ENCODE peak calls at places on chromosome 10, in seven cellular contexts. Z, Y, M, Q, A, V and P are unnamed samples.

GRCh38 chr10:13528138-13528874 is 508 bp downstream of the BEND7 start:
- DNase-seq in Z (no peak), Y (no peak), M (no peak), Q (peak; percentile 15), A (peak; percentile 32), V (peak; percentile 38), P (no peak)

GRCh38 chr10:114413398-114413797 is 9.1 kb upstream of the AFAP1L2 start:
- DNase-seq in Z (no peak), Y (no peak), M (no peak), Q (no peak), A (no peak), V (no peak), P (no peak)

GRCh38 chr10:122861724-122862161 is 16.1 kb upstream of the CUZD1 start:
- DNase-seq in Z (peak; percentile 77), Y (no peak), M (no peak), Q (peak; percentile 14), A (no peak), V (peak; percentile 40), P (no peak)

GRCh38 chr10:86340991-86341260 is 25.7 kb downstream of the GRID1 start:
- DNase-seq in Z (no peak), Y (no peak), M (no peak), Q (no peak), A (no peak), V (no peak), P (no peak)

GRCh38 chr10:86654411-86655172 is at the start of gene OPN4:
- DNase-seq in Z (peak; percentile 67), Y (no peak), M (no peak), Q (peak; percentile 37), A (no peak), V (no peak), P (no peak)

GRCh38 chr10:48187713-48188541 is 86.6 kb downstream of the FRMPD2 start:
- DNase-seq in Z (no peak), Y (no peak), M (no peak), Q (no peak), A (no peak), V (peak; percentile 66), P (no peak)

GRCh38 chr10:126041804-126042231 is 145.5 kb downstream of the FANK1 start:
- DNase-seq in Z (peak; percentile 43), Y (peak; percentile 78), M (no peak), Q (peak; percentile 97), A (peak; percentile 98), V (peak; percentile 65), P (peak; percentile 72)

GRCh38 chr10:18400201-18400910 is 251.0 kb downstream of the NSUN6 start:
- DNase-seq in Z (peak; percentile 3), Y (peak; percentile 32), M (no peak), Q (no peak), A (peak; percentile 55), V (no peak), P (no peak)

GRCh38 chr10:104117839-104118323 is 4.1 kb upstream of the SFR1 start:
- DNase-seq in Z (peak; percentile 43), Y (no peak), M (no peak), Q (no peak), A (no peak), V (peak; percentile 39), P (no peak)

GRCh38 chr10:84288151-84288550 is 40.2 kb upstream of the CCSER2 start:
- DNase-seq in Z (no peak), Y (no peak), M (no peak), Q (no peak), A (no peak), V (no peak), P (no peak)

GRCh38 chr10:129884390-129884779 is 79.7 kb downstream of the EBF3 start:
- DNase-seq in Z (no peak), Y (no peak), M (no peak), Q (no peak), A (no peak), V (no peak), P (no peak)

GRCh38 chr10:54797636-54798395 is 3.2 kb downstream of the PCDH15 start:
- DNase-seq in Z (peak; percentile 4), Y (no peak), M (no peak), Q (peak; percentile 26), A (no peak), V (no peak), P (no peak)

GRCh38 chr10:31129261-31129660 is 97.6 kb upstream of the ZNF438 start:
- DNase-seq in Z (peak; percentile 96), Y (peak; percentile 49), M (peak; percentile 33), Q (peak; percentile 85), A (peak; percentile 89), V (no peak), P (no peak)

GRCh38 chr10:79020605-79021004 is 48.2 kb upstream of the ZMIZ1 start:
- DNase-seq in Z (no peak), Y (no peak), M (no peak), Q (no peak), A (no peak), V (no peak), P (no peak)

GRCh38 chr10:92681306-92681823 is 8.4 kb upstream of the HHEX start:
- DNase-seq in Z (no peak), Y (no peak), M (no peak), Q (no peak), A (no peak), V (no peak), P (no peak)

GRCh38 chr10:128463991-128464755 is 337.9 kb upstream of the MKI67 start:
- DNase-seq in Z (peak; percentile 63), Y (peak; percentile 35), M (no peak), Q (peak; percentile 24), A (peak; percentile 62), V (peak; percentile 58), P (peak; percentile 42)

GRCh38 chr10:123741146-123741545 is 75.0 kb downstream of the GPR26 start:
- DNase-seq in Z (no peak), Y (no peak), M (no peak), Q (no peak), A (no peak), V (peak; percentile 31), P (no peak)

GRCh38 chr10:34758447-34758996 is 56.6 kb downstream of the PARD3 start:
- DNase-seq in Z (peak; percentile 96), Y (no peak), M (no peak), Q (peak; percentile 97), A (peak; percentile 61), V (peak; percentile 46), P (no peak)

GRCh38 chr10:114623661-114624294 is 34.3 kb downstream of the ABLIM1 start:
- DNase-seq in Z (peak; percentile 88), Y (no peak), M (no peak), Q (peak; percentile 74), A (peak; percentile 82), V (peak; percentile 47), P (no peak)

GRCh38 chr10:11286261-11286989 is 268.8 kb downstream of the CELF2 start:
- DNase-seq in Z (no peak), Y (no peak), M (no peak), Q (no peak), A (no peak), V (no peak), P (no peak)

GRCh38 chr10:86711957-86712708 is 43.8 kb downstream of the LDB3 start:
- DNase-seq in Z (peak; percentile 25), Y (peak; percentile 63), M (no peak), Q (no peak), A (peak; percentile 76), V (no peak), P (peak; percentile 38)

GRCh38 chr10:19663344-19663743 is 152.9 kb upstream of the PLXDC2 start:
- DNase-seq in Z (no peak), Y (no peak), M (no peak), Q (no peak), A (peak; percentile 7), V (no peak), P (no peak)

GRCh38 chr10:102421645-102422585 is 1.3 kb downstream of the FBXL15 start:
- DNase-seq in Z (no peak), Y (peak; percentile 72), M (peak; percentile 64), Q (peak; percentile 38), A (peak; percentile 54), V (peak; percentile 66), P (no peak)

GRCh38 chr10:101301111-101301731 is 52.7 kb upstream of the BTRC start:
- DNase-seq in Z (peak; percentile 44), Y (peak; percentile 75), M (peak; percentile 70), Q (peak; percentile 26), A (peak; percentile 79), V (peak; percentile 80), P (no peak)

GRCh38 chr10:49631975-49632374 is 18.1 kb downstream of the CHAT start:
- DNase-seq in Z (no peak), Y (no peak), M (no peak), Q (no peak), A (no peak), V (no peak), P (no peak)

DNA sequence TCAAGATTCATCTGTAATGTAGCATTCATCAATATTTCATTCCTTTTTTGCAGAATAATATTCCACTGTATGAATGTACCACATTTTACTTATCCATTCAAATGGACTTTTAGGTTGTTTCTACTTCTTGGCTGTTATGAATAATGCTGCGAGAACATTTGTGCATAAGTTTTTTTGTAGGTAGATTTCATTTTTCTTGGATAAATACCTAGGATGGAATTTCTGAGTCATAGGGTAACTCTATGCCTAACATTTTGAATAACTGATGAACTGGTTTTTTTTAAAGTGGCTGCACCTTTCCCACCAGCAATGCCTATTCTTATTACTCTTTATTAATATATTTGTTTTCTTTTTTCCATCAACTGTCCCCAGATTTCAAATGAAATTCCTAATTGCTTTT is 9.1 kb upstream of the XPNPEP1 start:
- DNase-seq in Z (peak; percentile 55), Y (no peak), M (no peak), Q (no peak), A (no peak), V (no peak), P (no peak)
- H2BK120ac ChIP-seq in Z (no peak overlapping the region), Y (no peak overlapping the region), M (no peak overlapping the region), Q (no peak overlapping the region), A (no peak overlapping the region), V (no peak overlapping the region), P (no peak overlapping the region)

GRCh38 chr10:8245131-8246117 is 190.9 kb downstream of the GATA3 start:
- DNase-seq in Z (no peak), Y (no peak), M (no peak), Q (no peak), A (no peak), V (no peak), P (no peak)
- H3K4me2 ChIP-seq in Z (no peak overlapping the region), Y (no peak overlapping the region), M (no peak overlapping the region), Q (no peak overlapping the region), A (no peak overlapping the region), V (no peak overlapping the region), P (no peak overlapping the region)

DNA sequence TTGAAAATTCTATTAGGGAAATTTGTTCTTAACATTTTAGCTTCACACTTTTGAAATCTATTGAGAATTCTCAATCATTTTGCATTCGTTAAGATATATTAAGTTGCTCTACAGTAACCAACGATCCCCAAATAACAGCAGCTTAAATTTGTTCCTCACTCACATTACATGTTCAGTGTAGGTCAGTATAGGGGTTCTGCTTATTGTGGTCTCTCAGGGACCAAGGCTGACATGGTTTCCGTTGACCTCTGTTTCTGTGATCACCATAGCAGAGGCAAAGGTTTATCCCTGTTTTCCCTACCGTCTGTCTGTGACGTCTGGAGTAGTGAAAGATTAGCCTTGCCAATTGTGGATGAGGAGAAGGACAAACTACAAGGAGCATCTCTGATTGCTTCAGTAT is 235.0 kb upstream of the CSTF2T start:
- DNase-seq in Z (no peak), Y (no peak), M (no peak), Q (no peak), A (no peak), V (no peak), P (no peak)
- H4K8ac ChIP-seq in Z (no peak overlapping the region), Y (no peak overlapping the region), M (no peak overlapping the region), Q (no peak overlapping the region), A (no peak overlapping the region), V (no peak overlapping the region), P (no peak overlapping the region)

DNA sequence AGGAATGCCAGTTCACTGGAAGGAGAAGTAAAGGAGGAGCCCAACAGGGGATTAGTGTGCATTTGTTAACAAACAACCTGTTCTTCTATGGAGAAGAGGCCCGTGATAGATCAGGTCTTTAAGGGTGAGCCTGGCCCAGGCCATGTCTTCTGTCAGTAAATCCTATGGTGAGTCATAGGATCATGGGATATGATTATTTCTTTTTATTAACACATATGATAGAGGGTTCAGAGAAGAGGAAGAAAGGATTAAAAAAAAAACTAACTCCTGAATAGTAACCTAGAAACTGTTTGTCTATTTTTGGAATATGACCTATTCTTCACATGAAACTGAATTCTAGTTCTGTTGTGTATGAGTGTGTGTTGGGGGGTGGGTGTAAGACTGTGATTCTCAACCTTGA is 70.4 kb downstream of the GPR158 start:
- DNase-seq in Z (no peak), Y (no peak), M (no peak), Q (no peak), A (no peak), V (no peak), P (no peak)
- H2BK120ac ChIP-seq in Z (no peak overlapping the region), Y (no peak overlapping the region), M (no peak overlapping the region), Q (no peak overlapping the region), A (no peak overlapping the region), V (no peak overlapping the region), P (no peak overlapping the region)